ENCODE peak calls at places on chromosomes 3 and 15, in seven cellular contexts. One of them, this sample, is unnamed.

GRCh38 chr3:25856902-25857518 is 67.1 kb downstream of the OXSM start:
- DNase-seq in IMR-90: peak
- DNase-seq in heart left ventricle: no peak
- DNase-seq in transverse colon: no peak
- DNase-seq in astrocyte of the spinal cord: peak
- DNase-seq in GM23338: peak
- DNase-seq in OCI-LY7: peak
- DNase-seq in this sample: peak

GRCh38 chr3:126911162-126912026 is 71.5 kb upstream of the PLXNA1 start:
- DNase-seq in OCI-LY7: peak
- DNase-seq in IMR-90: peak
- DNase-seq in transverse colon: peak
- DNase-seq in GM23338: no peak
- DNase-seq in heart left ventricle: no peak
- DNase-seq in astrocyte of the spinal cord: peak
- DNase-seq in this sample: peak

GRCh38 chr3:16101295-16102186 is 72.9 kb upstream of the GALNT15 start:
- DNase-seq in transverse colon: peak
- DNase-seq in OCI-LY7: no peak
- DNase-seq in IMR-90: peak
- DNase-seq in astrocyte of the spinal cord: no peak
- DNase-seq in heart left ventricle: no peak
- DNase-seq in GM23338: no peak
- DNase-seq in this sample: no peak

GRCh38 chr3:128242818-128243601 is 89.7 kb downstream of the EEFSEC start:
- DNase-seq in OCI-LY7: no peak
- DNase-seq in heart left ventricle: no peak
- DNase-seq in IMR-90: peak
- DNase-seq in GM23338: no peak
- DNase-seq in transverse colon: no peak
- DNase-seq in astrocyte of the spinal cord: no peak
- DNase-seq in this sample: peak

GRCh38 chr3:28042095-28042635 is 199.3 kb upstream of the CMC1 start:
- DNase-seq in transverse colon: no peak
- DNase-seq in OCI-LY7: no peak
- DNase-seq in astrocyte of the spinal cord: no peak
- DNase-seq in GM23338: no peak
- DNase-seq in IMR-90: no peak
- DNase-seq in heart left ventricle: no peak
- DNase-seq in this sample: no peak

GRCh38 chr3:12993623-12994356 is 79.4 kb downstream of the IQSEC1 start:
- DNase-seq in GM23338: peak
- DNase-seq in astrocyte of the spinal cord: peak
- DNase-seq in OCI-LY7: no peak
- DNase-seq in transverse colon: peak
- DNase-seq in heart left ventricle: no peak
- DNase-seq in IMR-90: no peak
- DNase-seq in this sample: no peak

GRCh38 chr15:22945071-22945470 is 35.1 kb downstream of the CYFIP1 start:
- DNase-seq in IMR-90: no peak
- DNase-seq in OCI-LY7: no peak
- DNase-seq in GM23338: no peak
- DNase-seq in heart left ventricle: no peak
- DNase-seq in astrocyte of the spinal cord: no peak
- DNase-seq in transverse colon: no peak
- DNase-seq in this sample: no peak

GRCh38 chr3:99413504-99413903 is 224.9 kb upstream of the COL8A1 start:
- DNase-seq in astrocyte of the spinal cord: peak
- DNase-seq in OCI-LY7: no peak
- DNase-seq in GM23338: no peak
- DNase-seq in IMR-90: peak
- DNase-seq in heart left ventricle: no peak
- DNase-seq in transverse colon: no peak
- DNase-seq in this sample: no peak

GRCh38 chr3:171190668-171191067 is 164.1 kb upstream of the SLC2A2 start:
- DNase-seq in GM23338: no peak
- DNase-seq in OCI-LY7: no peak
- DNase-seq in transverse colon: no peak
- DNase-seq in IMR-90: peak
- DNase-seq in heart left ventricle: no peak
- DNase-seq in astrocyte of the spinal cord: no peak
- DNase-seq in this sample: no peak

GRCh38 chr15:98124576-98124975 is 164.1 kb downstream of the ARRDC4 start:
- DNase-seq in GM23338: no peak
- DNase-seq in IMR-90: no peak
- DNase-seq in transverse colon: no peak
- DNase-seq in OCI-LY7: no peak
- DNase-seq in heart left ventricle: no peak
- DNase-seq in astrocyte of the spinal cord: no peak
- DNase-seq in this sample: no peak

GRCh38 chr3:14358426-14359211 is 43.8 kb upstream of the SLC6A6 start:
- DNase-seq in transverse colon: peak
- DNase-seq in OCI-LY7: no peak
- DNase-seq in astrocyte of the spinal cord: peak
- DNase-seq in heart left ventricle: peak
- DNase-seq in GM23338: peak
- DNase-seq in IMR-90: peak
- DNase-seq in this sample: no peak

GRCh38 chr15:99452728-99453643 is 112.8 kb upstream of the MEF2A start:
- DNase-seq in OCI-LY7: no peak
- DNase-seq in heart left ventricle: peak
- DNase-seq in transverse colon: peak
- DNase-seq in astrocyte of the spinal cord: peak
- DNase-seq in IMR-90: peak
- DNase-seq in GM23338: no peak
- DNase-seq in this sample: no peak

GRCh38 chr15:78261062-78261461 is 3.3 kb upstream of the DNAJA4 start:
- DNase-seq in GM23338: no peak
- DNase-seq in OCI-LY7: no peak
- DNase-seq in IMR-90: no peak
- DNase-seq in transverse colon: no peak
- DNase-seq in heart left ventricle: no peak
- DNase-seq in astrocyte of the spinal cord: no peak
- DNase-seq in this sample: no peak
- TF ChIP-seq CTCF in GM23338: no peak
- TF ChIP-seq CTCF in OCI-LY7: no peak
- TF ChIP-seq CTCF in IMR-90: no peak
- TF ChIP-seq CTCF in transverse colon: no peak
- TF ChIP-seq CTCF in heart left ventricle: no peak
- TF ChIP-seq CTCF in astrocyte of the spinal cord: no peak
- TF ChIP-seq CTCF in this sample: no peak

GRCh38 chr15:48354694-48355303 is 23.6 kb downstream of the DUT start:
- DNase-seq in transverse colon: no peak
- DNase-seq in IMR-90: peak
- DNase-seq in GM23338: no peak
- DNase-seq in heart left ventricle: no peak
- DNase-seq in OCI-LY7: no peak
- DNase-seq in astrocyte of the spinal cord: no peak
- DNase-seq in this sample: no peak

GRCh38 chr15:48360841-48361240 is 29.6 kb downstream of the DUT start:
- DNase-seq in astrocyte of the spinal cord: peak
- DNase-seq in heart left ventricle: no peak
- DNase-seq in GM23338: peak
- DNase-seq in IMR-90: peak
- DNase-seq in transverse colon: no peak
- DNase-seq in OCI-LY7: no peak
- DNase-seq in this sample: no peak

GRCh38 chr15:48358681-48359152 is 27.5 kb downstream of the DUT start:
- DNase-seq in IMR-90: peak
- DNase-seq in astrocyte of the spinal cord: peak
- DNase-seq in heart left ventricle: no peak
- DNase-seq in OCI-LY7: no peak
- DNase-seq in transverse colon: no peak
- DNase-seq in GM23338: no peak
- DNase-seq in this sample: no peak

GRCh38 chr15:48355377-48355776 is 24.1 kb downstream of the DUT start:
- DNase-seq in heart left ventricle: no peak
- DNase-seq in transverse colon: no peak
- DNase-seq in GM23338: no peak
- DNase-seq in IMR-90: peak
- DNase-seq in astrocyte of the spinal cord: peak
- DNase-seq in OCI-LY7: no peak
- DNase-seq in this sample: no peak

DNA sequence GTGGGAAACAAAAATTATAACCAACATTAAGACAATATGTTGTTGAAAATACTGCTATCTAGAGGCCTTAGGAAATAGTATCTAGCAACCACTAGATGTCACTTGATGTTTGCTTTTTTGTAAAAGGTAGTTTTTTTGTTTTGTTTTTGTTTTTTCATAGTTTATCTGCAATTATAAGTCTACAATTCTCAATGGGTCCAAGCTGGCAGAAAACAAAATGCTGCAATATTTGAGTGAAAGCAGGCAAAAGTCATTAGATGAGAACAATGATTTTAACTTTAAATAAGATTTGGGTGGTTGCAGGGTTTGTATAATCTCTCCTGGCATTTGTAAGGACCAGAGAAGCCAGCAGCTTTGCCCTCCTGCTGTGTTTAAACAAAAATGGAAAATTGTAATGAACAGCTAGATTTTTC is 27.0 kb downstream of the DUT start:
- DNase-seq in astrocyte of the spinal cord: peak
- DNase-seq in IMR-90: peak
- DNase-seq in GM23338: peak
- DNase-seq in heart left ventricle: no peak
- DNase-seq in transverse colon: no peak
- DNase-seq in OCI-LY7: peak
- DNase-seq in this sample: no peak
- TF ChIP-seq CTCF in astrocyte of the spinal cord: peak
- TF ChIP-seq CTCF in IMR-90: peak
- TF ChIP-seq CTCF in GM23338: peak
- TF ChIP-seq CTCF in heart left ventricle: peak
- TF ChIP-seq CTCF in transverse colon: peak
- TF ChIP-seq CTCF in OCI-LY7: peak
- TF ChIP-seq CTCF in this sample: peak

GRCh38 chr3:97970131-97970530 is 2.1 kb downstream of the RIOX2 start:
- DNase-seq in astrocyte of the spinal cord: no peak
- DNase-seq in heart left ventricle: no peak
- DNase-seq in transverse colon: no peak
- DNase-seq in OCI-LY7: no peak
- DNase-seq in IMR-90: no peak
- DNase-seq in GM23338: no peak
- DNase-seq in this sample: no peak

GRCh38 chr3:97972976-97973375 is 745 bp upstream of the RIOX2 start:
- DNase-seq in OCI-LY7: no peak
- DNase-seq in IMR-90: no peak
- DNase-seq in heart left ventricle: no peak
- DNase-seq in GM23338: no peak
- DNase-seq in astrocyte of the spinal cord: no peak
- DNase-seq in transverse colon: no peak
- DNase-seq in this sample: no peak

GRCh38 chr3:97969541-97969940 is 2.7 kb downstream of the RIOX2 start:
- DNase-seq in IMR-90: no peak
- DNase-seq in astrocyte of the spinal cord: no peak
- DNase-seq in OCI-LY7: no peak
- DNase-seq in heart left ventricle: no peak
- DNase-seq in transverse colon: no peak
- DNase-seq in GM23338: no peak
- DNase-seq in this sample: no peak

GRCh38 chr3:97970929-97971460 is 1.2 kb downstream of the RIOX2 start:
- DNase-seq in heart left ventricle: no peak
- DNase-seq in GM23338: no peak
- DNase-seq in transverse colon: no peak
- DNase-seq in astrocyte of the spinal cord: no peak
- DNase-seq in OCI-LY7: peak
- DNase-seq in IMR-90: no peak
- DNase-seq in this sample: no peak

DNA sequence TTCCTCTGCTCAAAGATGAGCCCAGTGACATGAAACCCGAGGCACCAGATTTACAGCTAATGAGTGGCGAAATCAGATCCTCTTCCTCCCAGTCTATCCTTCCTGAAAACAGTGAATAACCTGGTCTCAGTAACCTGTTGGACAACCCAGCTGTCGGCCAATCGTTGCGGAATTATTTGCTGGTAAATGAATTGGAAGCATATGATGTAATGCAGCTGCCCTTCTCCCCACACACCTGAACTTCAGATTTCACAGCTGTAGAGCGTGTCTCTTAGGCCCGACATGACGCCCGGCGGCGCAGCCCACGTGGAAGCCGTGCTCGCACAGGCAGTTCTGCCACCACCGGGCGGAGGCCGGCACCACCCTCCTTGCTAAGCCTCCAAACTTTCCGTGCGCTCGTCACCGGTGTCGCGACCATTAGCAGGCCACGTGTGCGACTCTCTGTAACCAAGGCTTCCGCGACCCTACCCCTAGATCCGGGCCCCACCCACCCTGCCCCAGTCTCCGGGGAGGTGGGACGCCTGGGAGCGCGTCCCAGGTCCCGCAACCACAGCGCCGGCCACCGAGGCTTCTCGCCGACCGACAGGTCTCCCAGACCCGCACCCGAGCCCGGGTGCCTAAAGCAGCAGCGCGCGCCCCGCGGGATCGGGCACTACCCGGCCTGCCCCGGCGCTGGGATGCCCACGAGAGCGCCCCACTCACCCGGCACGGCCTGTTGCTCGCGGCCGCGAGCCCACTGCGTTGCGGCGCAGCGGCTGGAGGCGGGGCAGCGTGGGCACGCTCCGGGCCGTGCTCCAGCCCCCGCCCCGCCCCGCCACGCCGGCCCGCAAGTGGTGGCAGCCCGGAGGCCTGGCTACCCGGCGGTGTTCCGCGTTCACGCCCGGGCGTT is at the start of gene RIOX2:
- DNase-seq in transverse colon: peak
- DNase-seq in GM23338: peak
- DNase-seq in astrocyte of the spinal cord: peak
- DNase-seq in IMR-90: peak
- DNase-seq in OCI-LY7: peak
- DNase-seq in heart left ventricle: peak
- DNase-seq in this sample: peak
- TF ChIP-seq CTCF in transverse colon: no peak
- TF ChIP-seq CTCF in GM23338: no peak
- TF ChIP-seq CTCF in astrocyte of the spinal cord: peak
- TF ChIP-seq CTCF in IMR-90: no peak
- TF ChIP-seq CTCF in OCI-LY7: no peak
- TF ChIP-seq CTCF in heart left ventricle: no peak
- TF ChIP-seq CTCF in this sample: peak

DNA sequence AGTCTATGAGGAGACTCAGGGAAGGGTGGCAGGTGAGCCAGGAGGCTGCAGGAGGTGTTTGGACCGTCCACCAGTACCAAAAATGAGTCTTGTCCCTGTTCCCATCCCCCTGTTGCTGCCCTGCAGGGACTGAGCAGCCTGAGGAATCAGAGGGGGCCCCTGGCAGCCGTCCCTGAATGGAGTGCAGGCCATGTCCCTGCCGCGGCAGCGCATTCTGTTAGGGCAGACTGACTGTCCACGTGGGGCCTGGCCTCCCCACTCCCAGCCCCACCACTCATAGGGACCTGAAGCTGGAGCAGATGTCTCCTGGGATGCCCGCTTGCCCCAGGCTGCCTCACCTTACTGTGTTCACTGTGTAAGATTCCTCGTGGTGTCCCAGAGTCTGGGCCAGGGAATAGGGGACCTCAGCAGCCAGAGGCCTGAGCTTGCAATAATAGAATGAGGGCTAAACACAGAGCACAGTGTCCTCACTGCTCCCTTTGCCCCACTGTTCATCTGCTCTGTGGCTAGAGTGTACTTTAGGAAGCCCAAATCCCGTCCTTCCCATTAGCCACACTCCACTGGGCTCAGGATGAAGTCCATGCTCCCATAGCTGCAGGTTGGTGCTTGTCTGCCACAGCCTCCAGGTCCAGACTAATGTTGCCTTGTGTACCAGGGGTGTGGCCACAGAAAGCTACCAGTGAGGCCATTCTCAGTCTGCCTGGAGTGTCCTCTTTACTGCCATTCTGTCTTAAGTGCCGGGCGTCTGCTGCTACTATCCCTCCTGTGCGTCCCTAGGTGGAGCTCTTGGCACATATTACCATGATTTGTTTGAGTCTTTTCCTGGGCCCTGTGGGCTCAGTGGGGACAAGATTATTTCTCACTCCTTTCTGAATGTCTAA is 63.2 kb downstream of the HCN4 start:
- DNase-seq in OCI-LY7: peak
- DNase-seq in heart left ventricle: no peak
- DNase-seq in transverse colon: peak
- DNase-seq in astrocyte of the spinal cord: peak
- DNase-seq in GM23338: peak
- DNase-seq in IMR-90: peak
- DNase-seq in this sample: peak
- TF ChIP-seq CTCF in OCI-LY7: peak
- TF ChIP-seq CTCF in heart left ventricle: peak
- TF ChIP-seq CTCF in transverse colon: peak
- TF ChIP-seq CTCF in astrocyte of the spinal cord: peak
- TF ChIP-seq CTCF in GM23338: peak
- TF ChIP-seq CTCF in IMR-90: peak
- TF ChIP-seq CTCF in this sample: peak

This sample was measured in DND-41.